ENCODE peak calls at places on chromosomes 6 and 20, in ten cellular contexts. One of them, this sample, is unnamed.

GRCh38 chr6:42091718-42092023 is 41.3 kb downstream of the TAF8 start:
- DNase-seq in tibial nerve: no peak
- DNase-seq in sigmoid colon: no peak
- DNase-seq in adrenal gland: no peak
- DNase-seq in NB4: no peak
- DNase-seq in IMR-90: no peak
- DNase-seq in heart left ventricle: no peak
- DNase-seq in endothelial cell of umbilical vein: no peak
- DNase-seq in breast epithelium: no peak
- DNase-seq in ovary: no peak
- DNase-seq in this sample: no peak

GRCh38 chr20:17655286-17655651 is 26.8 kb downstream of the RRBP1 start:
- DNase-seq in heart left ventricle: no peak
- DNase-seq in NB4: no peak
- DNase-seq in endothelial cell of umbilical vein: no peak
- DNase-seq in adrenal gland: peak
- DNase-seq in IMR-90: no peak
- DNase-seq in ovary: no peak
- DNase-seq in breast epithelium: no peak
- DNase-seq in tibial nerve: no peak
- DNase-seq in sigmoid colon: peak
- DNase-seq in this sample: no peak

GRCh38 chr6:163724196-163724595 is 309.7 kb downstream of the QKI start:
- DNase-seq in endothelial cell of umbilical vein: no peak
- DNase-seq in breast epithelium: no peak
- DNase-seq in IMR-90: no peak
- DNase-seq in adrenal gland: no peak
- DNase-seq in ovary: no peak
- DNase-seq in NB4: no peak
- DNase-seq in heart left ventricle: no peak
- DNase-seq in tibial nerve: no peak
- DNase-seq in sigmoid colon: peak
- DNase-seq in this sample: no peak

GRCh38 chr6:17206566-17207072 is 74.5 kb upstream of the RBM24 start:
- DNase-seq in NB4: no peak
- DNase-seq in ovary: no peak
- DNase-seq in adrenal gland: no peak
- DNase-seq in IMR-90: no peak
- DNase-seq in tibial nerve: no peak
- DNase-seq in breast epithelium: no peak
- DNase-seq in sigmoid colon: no peak
- DNase-seq in endothelial cell of umbilical vein: no peak
- DNase-seq in heart left ventricle: no peak
- DNase-seq in this sample: no peak

GRCh38 chr6:136657629-136658028 is 107.4 kb upstream of the MAP7 start:
- DNase-seq in heart left ventricle: no peak
- DNase-seq in IMR-90: peak
- DNase-seq in tibial nerve: no peak
- DNase-seq in breast epithelium: no peak
- DNase-seq in endothelial cell of umbilical vein: no peak
- DNase-seq in NB4: no peak
- DNase-seq in sigmoid colon: no peak
- DNase-seq in ovary: no peak
- DNase-seq in adrenal gland: no peak
- DNase-seq in this sample: no peak

GRCh38 chr6:7137335-7138106 is 29.8 kb downstream of the RREB1 start:
- DNase-seq in ovary: peak
- DNase-seq in tibial nerve: no peak
- DNase-seq in sigmoid colon: peak
- DNase-seq in heart left ventricle: peak
- DNase-seq in IMR-90: peak
- DNase-seq in endothelial cell of umbilical vein: peak
- DNase-seq in breast epithelium: no peak
- DNase-seq in adrenal gland: peak
- DNase-seq in NB4: peak
- DNase-seq in this sample: peak

GRCh38 chr20:43911066-43911465 is 3.6 kb upstream of the TOX2 start:
- DNase-seq in breast epithelium: no peak
- DNase-seq in ovary: no peak
- DNase-seq in heart left ventricle: no peak
- DNase-seq in adrenal gland: peak
- DNase-seq in NB4: peak
- DNase-seq in sigmoid colon: no peak
- DNase-seq in endothelial cell of umbilical vein: peak
- DNase-seq in tibial nerve: no peak
- DNase-seq in IMR-90: peak
- DNase-seq in this sample: no peak

GRCh38 chr6:30730611-30731435 is 10.7 kb downstream of the TUBB start:
- DNase-seq in tibial nerve: peak
- DNase-seq in endothelial cell of umbilical vein: peak
- DNase-seq in IMR-90: peak
- DNase-seq in ovary: peak
- DNase-seq in breast epithelium: peak
- DNase-seq in sigmoid colon: peak
- DNase-seq in heart left ventricle: peak
- DNase-seq in NB4: peak
- DNase-seq in adrenal gland: peak
- DNase-seq in this sample: peak

GRCh38 chr6:41881506-41881905 is 13.7 kb downstream of the USP49 start:
- DNase-seq in ovary: no peak
- DNase-seq in tibial nerve: no peak
- DNase-seq in sigmoid colon: no peak
- DNase-seq in breast epithelium: no peak
- DNase-seq in NB4: no peak
- DNase-seq in heart left ventricle: no peak
- DNase-seq in endothelial cell of umbilical vein: no peak
- DNase-seq in adrenal gland: no peak
- DNase-seq in IMR-90: no peak
- DNase-seq in this sample: no peak

GRCh38 chr6:441126-441920 is 49.8 kb downstream of the IRF4 start:
- DNase-seq in heart left ventricle: no peak
- DNase-seq in endothelial cell of umbilical vein: no peak
- DNase-seq in adrenal gland: peak
- DNase-seq in IMR-90: no peak
- DNase-seq in sigmoid colon: no peak
- DNase-seq in NB4: no peak
- DNase-seq in ovary: no peak
- DNase-seq in tibial nerve: no peak
- DNase-seq in breast epithelium: no peak
- DNase-seq in this sample: no peak

GRCh38 chr6:138817799-138818198 is 21.9 kb downstream of the ECT2L start:
- DNase-seq in breast epithelium: peak
- DNase-seq in sigmoid colon: no peak
- DNase-seq in tibial nerve: no peak
- DNase-seq in adrenal gland: no peak
- DNase-seq in NB4: no peak
- DNase-seq in heart left ventricle: no peak
- DNase-seq in endothelial cell of umbilical vein: peak
- DNase-seq in IMR-90: peak
- DNase-seq in ovary: no peak
- DNase-seq in this sample: no peak

GRCh38 chr20:10793741-10794140 is 119.9 kb upstream of the JAG1 start:
- DNase-seq in sigmoid colon: no peak
- DNase-seq in adrenal gland: no peak
- DNase-seq in tibial nerve: no peak
- DNase-seq in ovary: no peak
- DNase-seq in IMR-90: no peak
- DNase-seq in endothelial cell of umbilical vein: no peak
- DNase-seq in breast epithelium: no peak
- DNase-seq in NB4: no peak
- DNase-seq in heart left ventricle: no peak
- DNase-seq in this sample: no peak

GRCh38 chr6:1986454-1987243 is 258.8 kb downstream of the GMDS start:
- DNase-seq in NB4: no peak
- DNase-seq in endothelial cell of umbilical vein: peak
- DNase-seq in adrenal gland: no peak
- DNase-seq in tibial nerve: no peak
- DNase-seq in sigmoid colon: no peak
- DNase-seq in breast epithelium: no peak
- DNase-seq in heart left ventricle: no peak
- DNase-seq in ovary: no peak
- DNase-seq in IMR-90: peak
- DNase-seq in this sample: no peak

GRCh38 chr6:87705070-87705691 is 3.1 kb upstream of the AKIRIN2 start:
- DNase-seq in adrenal gland: no peak
- DNase-seq in sigmoid colon: no peak
- DNase-seq in IMR-90: peak
- DNase-seq in endothelial cell of umbilical vein: no peak
- DNase-seq in tibial nerve: no peak
- DNase-seq in ovary: no peak
- DNase-seq in heart left ventricle: no peak
- DNase-seq in NB4: peak
- DNase-seq in breast epithelium: no peak
- DNase-seq in this sample: no peak

GRCh38 chr6:56349196-56349595 is 101.8 kb upstream of the COL21A1 start:
- DNase-seq in sigmoid colon: no peak
- DNase-seq in adrenal gland: no peak
- DNase-seq in endothelial cell of umbilical vein: no peak
- DNase-seq in ovary: no peak
- DNase-seq in heart left ventricle: no peak
- DNase-seq in IMR-90: peak
- DNase-seq in tibial nerve: no peak
- DNase-seq in breast epithelium: no peak
- DNase-seq in NB4: no peak
- DNase-seq in this sample: no peak

GRCh38 chr20:45340236-45340847 is 7.9 kb downstream of the SDC4 start:
- DNase-seq in adrenal gland: peak
- DNase-seq in tibial nerve: no peak
- DNase-seq in NB4: no peak
- DNase-seq in sigmoid colon: no peak
- DNase-seq in IMR-90: no peak
- DNase-seq in heart left ventricle: peak
- DNase-seq in breast epithelium: peak
- DNase-seq in endothelial cell of umbilical vein: no peak
- DNase-seq in ovary: no peak
- DNase-seq in this sample: peak

GRCh38 chr6:31659649-31660223 is 842 bp downstream of the C6orf47 start:
- DNase-seq in heart left ventricle: no peak
- DNase-seq in adrenal gland: no peak
- DNase-seq in breast epithelium: no peak
- DNase-seq in tibial nerve: no peak
- DNase-seq in sigmoid colon: no peak
- DNase-seq in IMR-90: peak
- DNase-seq in endothelial cell of umbilical vein: peak
- DNase-seq in ovary: no peak
- DNase-seq in NB4: peak
- DNase-seq in this sample: no peak

GRCh38 chr20:25733903-25734302 is 37.2 kb upstream of the ZNF337 start:
- DNase-seq in endothelial cell of umbilical vein: no peak
- DNase-seq in NB4: no peak
- DNase-seq in adrenal gland: no peak
- DNase-seq in IMR-90: no peak
- DNase-seq in sigmoid colon: no peak
- DNase-seq in breast epithelium: no peak
- DNase-seq in heart left ventricle: no peak
- DNase-seq in ovary: no peak
- DNase-seq in tibial nerve: no peak
- DNase-seq in this sample: no peak

GRCh38 chr6:79949235-79949634 is 1.9 kb upstream of the ELOVL4 start:
- DNase-seq in IMR-90: peak
- DNase-seq in adrenal gland: peak
- DNase-seq in endothelial cell of umbilical vein: peak
- DNase-seq in ovary: no peak
- DNase-seq in sigmoid colon: no peak
- DNase-seq in breast epithelium: no peak
- DNase-seq in tibial nerve: no peak
- DNase-seq in heart left ventricle: peak
- DNase-seq in NB4: peak
- DNase-seq in this sample: no peak

GRCh38 chr20:2655331-2656116 is 3.1 kb downstream of the NOP56 start:
- DNase-seq in IMR-90: no peak
- DNase-seq in ovary: no peak
- DNase-seq in NB4: no peak
- DNase-seq in adrenal gland: no peak
- DNase-seq in breast epithelium: no peak
- DNase-seq in heart left ventricle: no peak
- DNase-seq in sigmoid colon: no peak
- DNase-seq in endothelial cell of umbilical vein: no peak
- DNase-seq in tibial nerve: no peak
- DNase-seq in this sample: no peak
- TF ChIP-seq POLR2A in IMR-90: no peak
- TF ChIP-seq POLR2A in ovary: no peak
- TF ChIP-seq POLR2A in NB4: peak
- TF ChIP-seq POLR2A in adrenal gland: no peak
- TF ChIP-seq POLR2A in breast epithelium: no peak
- TF ChIP-seq POLR2A in heart left ventricle: no peak
- TF ChIP-seq POLR2A in sigmoid colon: no peak
- TF ChIP-seq POLR2A in endothelial cell of umbilical vein: no peak
- TF ChIP-seq POLR2A in tibial nerve: no peak
- TF ChIP-seq POLR2A in this sample: no peak

GRCh38 chr20:63172726-63173125 is 43.2 kb downstream of the YTHDF1 start:
- DNase-seq in heart left ventricle: no peak
- DNase-seq in IMR-90: no peak
- DNase-seq in NB4: peak
- DNase-seq in sigmoid colon: no peak
- DNase-seq in breast epithelium: no peak
- DNase-seq in endothelial cell of umbilical vein: no peak
- DNase-seq in ovary: no peak
- DNase-seq in tibial nerve: no peak
- DNase-seq in adrenal gland: no peak
- DNase-seq in this sample: no peak
- TF ChIP-seq CTCF in heart left ventricle: no peak
- TF ChIP-seq CTCF in IMR-90: peak
- TF ChIP-seq CTCF in NB4: peak
- TF ChIP-seq CTCF in sigmoid colon: no peak
- TF ChIP-seq CTCF in breast epithelium: no peak
- TF ChIP-seq CTCF in endothelial cell of umbilical vein: no peak
- TF ChIP-seq CTCF in ovary: no peak
- TF ChIP-seq CTCF in tibial nerve: no peak
- TF ChIP-seq CTCF in adrenal gland: no peak
- TF ChIP-seq CTCF in this sample: no peak

DNA sequence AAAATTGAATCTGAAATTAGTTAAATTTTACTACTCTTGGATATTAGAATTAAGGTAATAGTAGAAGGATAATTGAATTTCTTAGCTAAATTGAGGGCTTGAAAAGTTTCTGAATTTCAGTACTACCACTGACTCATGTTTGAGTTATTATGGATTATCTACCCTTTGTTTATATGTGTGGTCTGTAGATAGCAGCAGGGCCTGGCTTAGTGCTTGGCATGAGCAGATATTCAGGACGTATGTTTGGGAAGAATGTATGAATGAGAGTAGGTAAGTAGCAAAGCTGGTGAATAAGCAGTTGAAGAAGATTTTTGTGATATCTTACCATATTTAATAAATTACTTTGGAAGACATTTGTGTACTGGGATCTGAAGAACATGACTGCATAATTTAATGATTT is 152.7 kb downstream of the MACROD2 start:
- DNase-seq in IMR-90: peak
- DNase-seq in heart left ventricle: no peak
- DNase-seq in sigmoid colon: no peak
- DNase-seq in ovary: no peak
- DNase-seq in tibial nerve: no peak
- DNase-seq in breast epithelium: no peak
- DNase-seq in adrenal gland: no peak
- DNase-seq in NB4: no peak
- DNase-seq in endothelial cell of umbilical vein: no peak
- DNase-seq in this sample: no peak
- H3K4me3 ChIP-seq in IMR-90: no peak
- H3K4me3 ChIP-seq in heart left ventricle: no peak
- H3K4me3 ChIP-seq in sigmoid colon: no peak
- H3K4me3 ChIP-seq in ovary: no peak
- H3K4me3 ChIP-seq in tibial nerve: no peak
- H3K4me3 ChIP-seq in breast epithelium: no peak
- H3K4me3 ChIP-seq in adrenal gland: no peak
- H3K4me3 ChIP-seq in NB4: no peak
- H3K4me3 ChIP-seq in endothelial cell of umbilical vein: no peak
- H3K4me3 ChIP-seq in this sample: no peak

GRCh38 chr20:48827880-48828733 is at the start of gene PREX1:
- DNase-seq in breast epithelium: peak
- DNase-seq in sigmoid colon: peak
- DNase-seq in IMR-90: peak
- DNase-seq in endothelial cell of umbilical vein: peak
- DNase-seq in heart left ventricle: peak
- DNase-seq in ovary: peak
- DNase-seq in tibial nerve: peak
- DNase-seq in adrenal gland: peak
- DNase-seq in NB4: peak
- DNase-seq in this sample: peak
- TF ChIP-seq POLR2A in breast epithelium: no peak
- TF ChIP-seq POLR2A in sigmoid colon: no peak
- TF ChIP-seq POLR2A in IMR-90: no peak
- TF ChIP-seq POLR2A in endothelial cell of umbilical vein: peak
- TF ChIP-seq POLR2A in heart left ventricle: peak
- TF ChIP-seq POLR2A in ovary: no peak
- TF ChIP-seq POLR2A in tibial nerve: peak
- TF ChIP-seq POLR2A in adrenal gland: peak
- TF ChIP-seq POLR2A in NB4: peak
- TF ChIP-seq POLR2A in this sample: peak

This sample was measured in gastrocnemius medialis.